ENCODE peak calls at places on chromosomes 2 and 18, in five cellular contexts. X, D, T, Y and I are unnamed samples.

GRCh38 chr2:215409331-215410127 is 26.3 kb downstream of the FN1 start:
- DNase-seq in X (no peak), D (peak), T (no peak), Y (no peak), I (no peak)

GRCh38 chr2:5453648-5454390 is 238.4 kb upstream of the SOX11 start:
- DNase-seq in X (no peak), D (peak), T (no peak), Y (no peak), I (no peak)

GRCh38 chr2:8154936-8155335 is 526.9 kb upstream of the ID2 start:
- DNase-seq in X (no peak), D (peak), T (no peak), Y (no peak), I (no peak)

GRCh38 chr2:74429487-74430451 is 8.2 kb downstream of the WDR54 start:
- DNase-seq in X (no peak), D (no peak), T (peak), Y (no peak), I (no peak)

GRCh38 chr2:70897203-70897976 is 38.3 kb upstream of the ATP6V1B1 start:
- DNase-seq in X (no peak), D (no peak), T (no peak), Y (no peak), I (no peak)

GRCh38 chr2:127683766-127684165 is 8.4 kb upstream of the LIMS2 start:
- DNase-seq in X (no peak), D (peak), T (no peak), Y (no peak), I (peak)

GRCh38 chr18:58175122-58175687 is 131.2 kb downstream of the NEDD4L start:
- DNase-seq in X (no peak), D (no peak), T (no peak), Y (peak), I (no peak)

GRCh38 chr2:172232638-172233253 is 130.0 kb upstream of the DLX2 start:
- DNase-seq in X (no peak), D (peak), T (no peak), Y (no peak), I (no peak)

GRCh38 chr18:12278765-12279682 is 24.9 kb downstream of the CIDEA start:
- DNase-seq in X (no peak), D (peak), T (peak), Y (no peak), I (no peak)

GRCh38 chr2:105139556-105140236 is 101.8 kb downstream of the MRPS9 start:
- DNase-seq in X (no peak), D (no peak), T (no peak), Y (no peak), I (no peak)

GRCh38 chr2:216694201-216694825 is 1.0 kb downstream of the IGFBP5 start:
- DNase-seq in X (peak), D (no peak), T (no peak), Y (no peak), I (peak)

GRCh38 chr2:30310411-30310810 is 79.1 kb downstream of the LBH start:
- DNase-seq in X (no peak), D (no peak), T (no peak), Y (no peak), I (no peak)

GRCh38 chr18:43589611-43590151 is 312.4 kb upstream of the SYT4 start:
- DNase-seq in X (no peak), D (no peak), T (no peak), Y (no peak), I (no peak)

GRCh38 chr2:64938607-64939285 is 50.5 kb upstream of the SLC1A4 start:
- DNase-seq in X (no peak), D (no peak), T (no peak), Y (no peak), I (no peak)

GRCh38 chr2:209773377-209773776 is 1.7 kb downstream of the UNC80 start:
- DNase-seq in X (no peak), D (no peak), T (no peak), Y (no peak), I (no peak)

GRCh38 chr2:127157651-127158460 is 50.9 kb upstream of the BIN1 start:
- DNase-seq in X (no peak), D (no peak), T (peak), Y (peak), I (peak)

GRCh38 chr2:219627105-219628100 is at the start of gene SLC4A3:
- DNase-seq in X (no peak), D (peak), T (no peak), Y (peak), I (peak)

GRCh38 chr18:77234504-77235365 is 14.9 kb upstream of the GALR1 start:
- DNase-seq in X (no peak), D (no peak), T (no peak), Y (no peak), I (no peak)

GRCh38 chr2:48016620-48017019 is 110.3 kb upstream of the FBXO11 start:
- DNase-seq in X (peak), D (no peak), T (peak), Y (peak), I (peak)

GRCh38 chr2:219384872-219385271 is 2.8 kb downstream of the DNPEP start:
- DNase-seq in X (no peak), D (no peak), T (no peak), Y (no peak), I (no peak)

GRCh38 chr2:237355726-237356125 is 58.2 kb downstream of the COL6A3 start:
- DNase-seq in X (no peak), D (no peak), T (no peak), Y (no peak), I (no peak)

GRCh38 chr2:46545015-46545839 is 65.9 kb downstream of the TMEM247 start:
- DNase-seq in X (no peak), D (no peak), T (no peak), Y (peak), I (no peak)

GRCh38 chr2:147033046-147033445 is 811.8 kb upstream of the ACVR2A start:
- DNase-seq in X (no peak), D (no peak), T (no peak), Y (no peak), I (no peak)

GRCh38 chr2:224938670-224939309 is 103.5 kb downstream of the DOCK10 start:
- DNase-seq in X (no peak), D (peak), T (no peak), Y (no peak), I (no peak)
- TF ChIP-seq RFX5 in X (no peak), D (no peak), T (no peak), Y (no peak), I (no peak)

GRCh38 chr2:241376808-241377207 is 20.7 kb downstream of the FARP2 start:
- DNase-seq in X (no peak), D (no peak), T (no peak), Y (no peak), I (no peak)

GRCh38 chr2:241381872-241382271 is 25.8 kb downstream of the FARP2 start:
- DNase-seq in X (no peak), D (no peak), T (no peak), Y (no peak), I (no peak)

GRCh38 chr2:241378816-241379215 is 22.7 kb downstream of the FARP2 start:
- DNase-seq in X (no peak), D (peak), T (no peak), Y (no peak), I (no peak)

GRCh38 chr2:241375300-241375699 is 19.2 kb downstream of the FARP2 start:
- DNase-seq in X (no peak), D (no peak), T (no peak), Y (no peak), I (no peak)

GRCh38 chr2:241379481-241380480 is 23.7 kb downstream of the FARP2 start:
- DNase-seq in X (no peak), D (peak), T (no peak), Y (no peak), I (no peak)
- TF ChIP-seq SMC3 in X (no peak), D (no peak), T (no peak), Y (no peak), I (no peak)

GRCh38 chr2:94872088-94872618 is 923 bp downstream of the TEKT4 start:
- DNase-seq in X (no peak), D (no peak), T (no peak), Y (no peak), I (peak)

GRCh38 chr2:94871226-94872087 is at the start of gene TEKT4:
- DNase-seq in X (peak), D (no peak), T (no peak), Y (no peak), I (peak)

GRCh38 chr2:94869131-94869530 is 2.1 kb upstream of the TEKT4 start:
- DNase-seq in X (no peak), D (no peak), T (no peak), Y (no peak), I (no peak)

GRCh38 chr2:94869552-94870391 is 1.5 kb upstream of the TEKT4 start:
- DNase-seq in X (no peak), D (no peak), T (no peak), Y (no peak), I (no peak)

GRCh38 chr2:94870392-94871225 is 621 bp upstream of the TEKT4 start:
- DNase-seq in X (peak), D (no peak), T (peak), Y (peak), I (peak)
- TF ChIP-seq CTCF in X (peak), D (peak), T (peak), Y (peak), I (peak)

GRCh38 chr2:58448065-58448507 is 207.0 kb upstream of the FANCL start:
- DNase-seq in X (peak), D (peak), T (peak), Y (peak), I (peak)
- TF ChIP-seq RFX5 in X (no peak), D (no peak), T (no peak), Y (no peak), I (no peak)

GRCh38 chr2:124838426-124838825 is 813.3 kb downstream of the CNTNAP5 start:
- DNase-seq in X (no peak), D (no peak), T (no peak), Y (no peak), I (no peak)

DNA sequence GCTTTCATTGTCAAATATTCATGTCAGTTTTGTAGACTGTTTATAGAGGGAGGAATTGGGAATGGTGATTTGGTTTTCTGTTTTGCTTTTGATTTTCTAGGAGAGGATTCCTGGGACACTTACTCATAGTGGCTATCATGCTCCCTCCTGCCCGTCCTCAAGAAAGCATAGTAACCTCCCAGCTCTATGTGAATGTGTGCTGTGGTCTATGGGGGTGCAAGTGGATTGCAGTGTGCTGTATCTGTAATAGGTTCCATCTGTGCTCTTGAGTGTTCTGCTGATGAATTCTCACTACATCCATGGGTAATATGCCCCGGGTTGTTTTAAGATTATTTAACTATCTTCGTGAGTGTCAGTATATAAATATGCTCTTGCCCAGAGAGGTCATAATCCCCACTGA is 811.3 kb downstream of the CNTNAP5 start:
- DNase-seq in X (no peak), D (peak), T (no peak), Y (no peak), I (peak)
- TF ChIP-seq SMC3 in X (no peak), D (no peak), T (no peak), Y (no peak), I (no peak)

GRCh38 chr18:389658-390357 is 110.7 kb downstream of the COLEC12 start:
- DNase-seq in X (no peak), D (peak), T (no peak), Y (peak), I (no peak)
- TF ChIP-seq CTCF in X (no peak), D (peak), T (peak), Y (peak), I (peak)